ENCODE peak calls at places on chromosomes 6 and 20, in six cellular contexts. One of them, this sample, is unnamed.

GRCh38 chr6:30707281-30707850 is 9.7 kb downstream of the MDC1 start:
- DNase-seq in coronary artery: peak
- DNase-seq in neural crest cell: no peak
- DNase-seq in RWPE1: no peak
- DNase-seq in foreskin fibroblast: no peak
- DNase-seq in transverse colon: no peak
- DNase-seq in this sample: peak

GRCh38 chr6:11770546-11771466 is 7.8 kb downstream of the ADTRP start:
- DNase-seq in foreskin fibroblast: peak
- DNase-seq in transverse colon: peak
- DNase-seq in neural crest cell: no peak
- DNase-seq in RWPE1: peak
- DNase-seq in coronary artery: peak
- DNase-seq in this sample: peak

GRCh38 chr6:117555262-117555849 is 47.0 kb downstream of the GOPC start:
- DNase-seq in coronary artery: no peak
- DNase-seq in transverse colon: no peak
- DNase-seq in foreskin fibroblast: peak
- DNase-seq in RWPE1: no peak
- DNase-seq in neural crest cell: no peak
- DNase-seq in this sample: no peak

GRCh38 chr6:28167068-28167467 is 25.4 kb downstream of the ZKSCAN8 start:
- DNase-seq in RWPE1: peak
- DNase-seq in foreskin fibroblast: peak
- DNase-seq in neural crest cell: no peak
- DNase-seq in transverse colon: no peak
- DNase-seq in coronary artery: no peak
- DNase-seq in this sample: no peak

GRCh38 chr6:169640983-169641382 is 60.8 kb downstream of the WDR27 start:
- DNase-seq in neural crest cell: no peak
- DNase-seq in foreskin fibroblast: no peak
- DNase-seq in RWPE1: no peak
- DNase-seq in coronary artery: no peak
- DNase-seq in transverse colon: no peak
- DNase-seq in this sample: no peak

GRCh38 chr6:95670011-95670463 is 92.7 kb downstream of the MANEA start:
- DNase-seq in transverse colon: no peak
- DNase-seq in foreskin fibroblast: no peak
- DNase-seq in RWPE1: no peak
- DNase-seq in neural crest cell: no peak
- DNase-seq in coronary artery: no peak
- DNase-seq in this sample: no peak

GRCh38 chr6:137467211-137467610 is 27.0 kb downstream of the OLIG3 start:
- DNase-seq in coronary artery: no peak
- DNase-seq in RWPE1: no peak
- DNase-seq in transverse colon: no peak
- DNase-seq in neural crest cell: no peak
- DNase-seq in foreskin fibroblast: no peak
- DNase-seq in this sample: no peak

GRCh38 chr6:154459513-154459912 is 51.0 kb downstream of the CNKSR3 start:
- DNase-seq in coronary artery: no peak
- DNase-seq in RWPE1: no peak
- DNase-seq in neural crest cell: no peak
- DNase-seq in foreskin fibroblast: no peak
- DNase-seq in transverse colon: no peak
- DNase-seq in this sample: no peak

GRCh38 chr20:2817891-2818595 is 1.9 kb downstream of the TMEM239 start:
- DNase-seq in neural crest cell: no peak
- DNase-seq in foreskin fibroblast: peak
- DNase-seq in RWPE1: no peak
- DNase-seq in transverse colon: no peak
- DNase-seq in coronary artery: peak
- DNase-seq in this sample: no peak

GRCh38 chr6:170456334-170456733 is 96.8 kb downstream of the PSMB1 start:
- DNase-seq in foreskin fibroblast: no peak
- DNase-seq in transverse colon: no peak
- DNase-seq in RWPE1: no peak
- DNase-seq in neural crest cell: no peak
- DNase-seq in coronary artery: no peak
- DNase-seq in this sample: no peak

GRCh38 chr6:36679043-36679821 is 718 bp downstream of the CDKN1A start:
- DNase-seq in RWPE1: no peak
- DNase-seq in transverse colon: peak
- DNase-seq in foreskin fibroblast: peak
- DNase-seq in coronary artery: peak
- DNase-seq in neural crest cell: peak
- DNase-seq in this sample: peak

GRCh38 chr20:33298391-33298790 is 15.4 kb downstream of the BPIFB1 start:
- DNase-seq in neural crest cell: no peak
- DNase-seq in transverse colon: no peak
- DNase-seq in foreskin fibroblast: no peak
- DNase-seq in RWPE1: no peak
- DNase-seq in coronary artery: no peak
- DNase-seq in this sample: no peak

GRCh38 chr6:127950566-127951141 is 49.8 kb upstream of the THEMIS start:
- DNase-seq in foreskin fibroblast: no peak
- DNase-seq in neural crest cell: no peak
- DNase-seq in RWPE1: no peak
- DNase-seq in coronary artery: no peak
- DNase-seq in transverse colon: no peak
- DNase-seq in this sample: no peak

GRCh38 chr20:25584905-25585704 is at the start of gene NINL:
- DNase-seq in RWPE1: peak
- DNase-seq in neural crest cell: peak
- DNase-seq in transverse colon: peak
- DNase-seq in coronary artery: no peak
- DNase-seq in foreskin fibroblast: peak
- DNase-seq in this sample: peak

GRCh38 chr6:41229716-41230115 is 1.6 kb downstream of the TREML4 start:
- DNase-seq in RWPE1: no peak
- DNase-seq in foreskin fibroblast: no peak
- DNase-seq in coronary artery: peak
- DNase-seq in neural crest cell: no peak
- DNase-seq in transverse colon: no peak
- DNase-seq in this sample: no peak

GRCh38 chr6:41226752-41227151 is 1.4 kb upstream of the TREML4 start:
- DNase-seq in foreskin fibroblast: no peak
- DNase-seq in neural crest cell: no peak
- DNase-seq in coronary artery: no peak
- DNase-seq in RWPE1: no peak
- DNase-seq in transverse colon: no peak
- DNase-seq in this sample: no peak

GRCh38 chr6:41231246-41231645 is 3.1 kb downstream of the TREML4 start:
- DNase-seq in neural crest cell: no peak
- DNase-seq in coronary artery: peak
- DNase-seq in foreskin fibroblast: no peak
- DNase-seq in RWPE1: no peak
- DNase-seq in transverse colon: no peak
- DNase-seq in this sample: no peak

GRCh38 chr6:41228088-41228487 is at the start of gene TREML4:
- DNase-seq in foreskin fibroblast: no peak
- DNase-seq in transverse colon: no peak
- DNase-seq in coronary artery: no peak
- DNase-seq in RWPE1: no peak
- DNase-seq in neural crest cell: no peak
- DNase-seq in this sample: no peak

DNA sequence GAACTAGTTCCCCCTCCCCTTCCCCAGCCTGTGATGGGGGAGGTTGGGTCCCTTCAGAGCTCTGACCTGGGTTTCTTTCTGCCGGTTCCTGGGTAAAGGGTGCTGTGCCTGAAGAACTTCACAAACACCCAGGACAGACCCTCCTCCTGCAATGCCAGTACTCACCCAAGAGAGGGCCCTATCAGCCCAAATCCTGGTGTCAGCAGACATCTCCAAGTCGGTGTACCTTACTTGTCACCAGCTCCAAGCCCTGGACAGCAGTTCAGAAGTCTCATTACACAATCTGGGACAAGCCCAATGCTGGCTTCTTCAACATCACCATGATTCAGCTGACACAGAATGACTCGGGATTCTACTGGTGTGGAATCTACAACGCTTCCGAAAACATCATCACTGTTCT is 467 bp downstream of the TREML4 start:
- DNase-seq in neural crest cell: no peak
- DNase-seq in coronary artery: no peak
- DNase-seq in RWPE1: no peak
- DNase-seq in foreskin fibroblast: no peak
- DNase-seq in transverse colon: no peak
- DNase-seq in this sample: no peak
- TF ChIP-seq CTCF in neural crest cell: no peak
- TF ChIP-seq CTCF in coronary artery: no peak
- TF ChIP-seq CTCF in RWPE1: no peak
- TF ChIP-seq CTCF in foreskin fibroblast: no peak
- TF ChIP-seq CTCF in transverse colon: no peak
- TF ChIP-seq CTCF in this sample: no peak

GRCh38 chr6:10258341-10258740 is 156.5 kb downstream of the TFAP2A start:
- DNase-seq in coronary artery: no peak
- DNase-seq in RWPE1: no peak
- DNase-seq in transverse colon: no peak
- DNase-seq in foreskin fibroblast: no peak
- DNase-seq in neural crest cell: no peak
- DNase-seq in this sample: no peak

GRCh38 chr6:10259676-10260075 is 155.2 kb downstream of the TFAP2A start:
- DNase-seq in RWPE1: no peak
- DNase-seq in neural crest cell: no peak
- DNase-seq in foreskin fibroblast: no peak
- DNase-seq in coronary artery: no peak
- DNase-seq in transverse colon: no peak
- DNase-seq in this sample: no peak

GRCh38 chr6:10250655-10251220 is 164.1 kb downstream of the TFAP2A start:
- DNase-seq in transverse colon: no peak
- DNase-seq in RWPE1: no peak
- DNase-seq in neural crest cell: no peak
- DNase-seq in foreskin fibroblast: no peak
- DNase-seq in coronary artery: no peak
- DNase-seq in this sample: no peak

GRCh38 chr6:10256113-10256690 is 158.7 kb downstream of the TFAP2A start:
- DNase-seq in transverse colon: no peak
- DNase-seq in coronary artery: no peak
- DNase-seq in foreskin fibroblast: peak
- DNase-seq in neural crest cell: no peak
- DNase-seq in RWPE1: peak
- DNase-seq in this sample: peak
- TF ChIP-seq CTCF in transverse colon: peak
- TF ChIP-seq CTCF in coronary artery: no peak
- TF ChIP-seq CTCF in foreskin fibroblast: peak
- TF ChIP-seq CTCF in neural crest cell: peak
- TF ChIP-seq CTCF in RWPE1: no peak
- TF ChIP-seq CTCF in this sample: no peak

DNA sequence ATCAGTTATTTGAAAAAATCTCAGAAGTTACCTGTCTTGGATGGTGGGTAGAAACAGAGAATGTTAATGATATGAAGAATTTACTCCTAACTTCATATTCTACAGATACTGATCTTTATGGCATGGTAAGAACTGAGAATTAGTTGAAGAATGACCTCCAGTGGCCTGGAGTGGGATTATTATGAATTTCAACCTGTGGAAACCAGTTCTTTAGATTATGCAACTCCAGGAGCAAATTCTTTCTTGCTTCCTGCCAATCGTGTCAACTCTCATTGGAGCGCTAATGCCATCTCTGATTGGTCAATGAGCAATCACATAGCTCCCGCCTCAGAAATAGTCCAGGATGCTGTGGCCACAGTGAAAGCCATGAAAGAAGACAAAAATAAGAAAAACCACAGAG is 40.6 kb downstream of the LYRM2 start:
- DNase-seq in coronary artery: no peak
- DNase-seq in RWPE1: peak
- DNase-seq in transverse colon: no peak
- DNase-seq in neural crest cell: no peak
- DNase-seq in foreskin fibroblast: peak
- DNase-seq in this sample: peak
- TF ChIP-seq CTCF in coronary artery: no peak
- TF ChIP-seq CTCF in RWPE1: peak
- TF ChIP-seq CTCF in transverse colon: no peak
- TF ChIP-seq CTCF in neural crest cell: peak
- TF ChIP-seq CTCF in foreskin fibroblast: no peak
- TF ChIP-seq CTCF in this sample: no peak

DNA sequence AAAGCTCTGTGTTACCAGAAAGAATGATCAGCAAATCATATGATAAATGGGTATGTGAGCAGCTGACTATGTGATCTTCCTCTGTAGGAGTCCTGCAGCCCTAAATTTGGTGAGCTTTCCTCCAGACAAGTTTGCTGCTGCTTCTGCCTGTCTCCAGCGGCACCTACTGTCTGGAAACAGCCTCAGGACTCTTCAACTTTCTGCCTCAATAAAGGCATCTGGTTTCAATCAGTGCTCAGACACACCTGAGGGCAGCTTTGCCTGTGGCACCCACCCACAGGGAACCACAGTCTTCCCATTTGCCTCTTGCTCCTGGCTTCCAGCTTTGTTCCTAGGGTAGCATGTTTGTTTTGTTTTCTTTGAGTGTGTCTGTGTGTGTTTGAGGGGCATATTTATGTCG is 727.9 kb upstream of the MAN1A1 start:
- DNase-seq in transverse colon: no peak
- DNase-seq in coronary artery: no peak
- DNase-seq in foreskin fibroblast: peak
- DNase-seq in neural crest cell: no peak
- DNase-seq in RWPE1: no peak
- DNase-seq in this sample: peak
- TF ChIP-seq CTCF in transverse colon: no peak
- TF ChIP-seq CTCF in coronary artery: no peak
- TF ChIP-seq CTCF in foreskin fibroblast: peak
- TF ChIP-seq CTCF in neural crest cell: peak
- TF ChIP-seq CTCF in RWPE1: peak
- TF ChIP-seq CTCF in this sample: no peak

DNA sequence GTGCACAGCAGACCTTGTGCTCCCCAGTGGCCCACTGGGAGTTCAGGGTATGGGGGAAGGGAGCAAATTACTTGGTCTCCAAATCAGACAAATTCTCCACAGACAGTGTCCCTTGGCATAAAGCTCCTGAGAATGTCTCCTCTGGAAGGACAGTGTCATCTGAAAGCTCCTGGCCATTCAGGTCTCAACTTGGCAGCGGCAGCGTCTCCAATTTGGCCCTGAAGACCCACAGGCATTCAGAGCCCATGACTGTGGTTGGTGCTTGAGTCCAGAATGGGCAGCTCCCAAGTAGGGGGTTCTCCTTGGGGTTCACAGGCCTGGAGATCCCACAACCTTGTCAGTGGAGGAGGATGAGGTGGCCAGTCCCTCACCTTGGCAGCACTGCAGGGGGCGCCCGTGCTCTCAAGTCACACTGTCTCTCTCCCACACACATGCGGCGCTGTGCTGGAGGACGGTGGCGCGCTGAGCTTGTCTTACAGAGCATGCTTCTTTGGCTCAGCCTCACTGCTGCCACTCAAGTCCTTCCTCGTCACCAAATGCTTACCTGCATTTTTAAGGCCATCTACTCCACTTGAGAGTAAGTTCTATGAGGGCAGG is 20.7 kb downstream of the DYNLRB1 start:
- DNase-seq in coronary artery: no peak
- DNase-seq in transverse colon: peak
- DNase-seq in RWPE1: no peak
- DNase-seq in foreskin fibroblast: peak
- DNase-seq in neural crest cell: peak
- DNase-seq in this sample: no peak
- TF ChIP-seq CTCF in coronary artery: no peak
- TF ChIP-seq CTCF in transverse colon: peak
- TF ChIP-seq CTCF in RWPE1: no peak
- TF ChIP-seq CTCF in foreskin fibroblast: peak
- TF ChIP-seq CTCF in neural crest cell: peak
- TF ChIP-seq CTCF in this sample: peak

GRCh38 chr6:18247002-18247401 is 17.3 kb downstream of the DEK start:
- DNase-seq in coronary artery: no peak
- DNase-seq in foreskin fibroblast: no peak
- DNase-seq in transverse colon: no peak
- DNase-seq in RWPE1: no peak
- DNase-seq in neural crest cell: no peak
- DNase-seq in this sample: no peak
- TF ChIP-seq CTCF in coronary artery: no peak
- TF ChIP-seq CTCF in foreskin fibroblast: no peak
- TF ChIP-seq CTCF in transverse colon: no peak
- TF ChIP-seq CTCF in RWPE1: no peak
- TF ChIP-seq CTCF in neural crest cell: no peak
- TF ChIP-seq CTCF in this sample: no peak